ENCODE peak calls at places on chromosome 20, in ten cellular contexts. One of them, this sample, is unnamed. For H3K4me1, the result is how much of the 10 kb centered on the place peaks cover.

GRCh38 chr20:48025661-48026060 is 240.4 kb upstream of the SULF2 start:
- DNase-seq in adrenal gland: no peak
- DNase-seq in pancreas: no peak
- DNase-seq in GM23248: peak
- DNase-seq in esophagus muscularis mucosa: no peak
- DNase-seq in CD8-positive, alpha-beta memory T cell: no peak
- DNase-seq in A549: no peak
- DNase-seq in SJSA1: no peak
- DNase-seq in right atrium auricular region: no peak
- DNase-seq in heart left ventricle: no peak
- DNase-seq in this sample: no peak

GRCh38 chr20:11712611-11713160 is 205.0 kb upstream of the BTBD3 start:
- DNase-seq in heart left ventricle: no peak
- DNase-seq in GM23248: no peak
- DNase-seq in CD8-positive, alpha-beta memory T cell: no peak
- DNase-seq in pancreas: no peak
- DNase-seq in adrenal gland: no peak
- DNase-seq in right atrium auricular region: no peak
- DNase-seq in SJSA1: no peak
- DNase-seq in esophagus muscularis mucosa: no peak
- DNase-seq in A549: no peak
- DNase-seq in this sample: no peak

GRCh38 chr20:16819483-16819882 is 71.3 kb downstream of the OTOR start:
- DNase-seq in CD8-positive, alpha-beta memory T cell: no peak
- DNase-seq in esophagus muscularis mucosa: no peak
- DNase-seq in pancreas: no peak
- DNase-seq in adrenal gland: no peak
- DNase-seq in A549: no peak
- DNase-seq in SJSA1: no peak
- DNase-seq in heart left ventricle: no peak
- DNase-seq in GM23248: no peak
- DNase-seq in right atrium auricular region: no peak
- DNase-seq in this sample: no peak

GRCh38 chr20:8720089-8720488 is 348.8 kb upstream of the PLCB4 start:
- DNase-seq in pancreas: no peak
- DNase-seq in heart left ventricle: no peak
- DNase-seq in adrenal gland: no peak
- DNase-seq in GM23248: peak
- DNase-seq in CD8-positive, alpha-beta memory T cell: no peak
- DNase-seq in esophagus muscularis mucosa: no peak
- DNase-seq in right atrium auricular region: no peak
- DNase-seq in SJSA1: no peak
- DNase-seq in A549: no peak
- DNase-seq in this sample: no peak

GRCh38 chr20:41540916-41541315 is 77.3 kb downstream of the CHD6 start:
- DNase-seq in SJSA1: no peak
- DNase-seq in pancreas: no peak
- DNase-seq in heart left ventricle: no peak
- DNase-seq in A549: no peak
- DNase-seq in right atrium auricular region: no peak
- DNase-seq in GM23248: peak
- DNase-seq in esophagus muscularis mucosa: no peak
- DNase-seq in adrenal gland: no peak
- DNase-seq in CD8-positive, alpha-beta memory T cell: no peak
- DNase-seq in this sample: no peak

GRCh38 chr20:4008877-4009276 is 6.5 kb downstream of the RNF24 start:
- DNase-seq in SJSA1: no peak
- DNase-seq in adrenal gland: no peak
- DNase-seq in A549: no peak
- DNase-seq in pancreas: no peak
- DNase-seq in heart left ventricle: no peak
- DNase-seq in right atrium auricular region: no peak
- DNase-seq in GM23248: no peak
- DNase-seq in CD8-positive, alpha-beta memory T cell: no peak
- DNase-seq in esophagus muscularis mucosa: no peak
- DNase-seq in this sample: no peak

GRCh38 chr20:34941224-34941623 is 14.4 kb downstream of the GSS start:
- DNase-seq in GM23248: peak
- DNase-seq in esophagus muscularis mucosa: no peak
- DNase-seq in adrenal gland: no peak
- DNase-seq in heart left ventricle: no peak
- DNase-seq in A549: no peak
- DNase-seq in CD8-positive, alpha-beta memory T cell: no peak
- DNase-seq in SJSA1: no peak
- DNase-seq in pancreas: no peak
- DNase-seq in right atrium auricular region: no peak
- DNase-seq in this sample: no peak

GRCh38 chr20:39021748-39022147 is 59.6 kb downstream of the DHX35 start:
- DNase-seq in GM23248: no peak
- DNase-seq in heart left ventricle: no peak
- DNase-seq in esophagus muscularis mucosa: no peak
- DNase-seq in pancreas: no peak
- DNase-seq in A549: no peak
- DNase-seq in CD8-positive, alpha-beta memory T cell: no peak
- DNase-seq in adrenal gland: no peak
- DNase-seq in right atrium auricular region: no peak
- DNase-seq in SJSA1: no peak
- DNase-seq in this sample: no peak

GRCh38 chr20:38854654-38855066 is 49.2 kb downstream of the PPP1R16B start:
- DNase-seq in esophagus muscularis mucosa: no peak
- DNase-seq in CD8-positive, alpha-beta memory T cell: no peak
- DNase-seq in right atrium auricular region: no peak
- DNase-seq in SJSA1: no peak
- DNase-seq in pancreas: no peak
- DNase-seq in A549: no peak
- DNase-seq in heart left ventricle: no peak
- DNase-seq in GM23248: no peak
- DNase-seq in adrenal gland: no peak
- DNase-seq in this sample: no peak

GRCh38 chr20:20365593-20365992 is 2.3 kb upstream of the INSM1 start:
- DNase-seq in adrenal gland: no peak
- DNase-seq in right atrium auricular region: no peak
- DNase-seq in SJSA1: no peak
- DNase-seq in esophagus muscularis mucosa: no peak
- DNase-seq in heart left ventricle: no peak
- DNase-seq in A549: no peak
- DNase-seq in pancreas: no peak
- DNase-seq in GM23248: no peak
- DNase-seq in CD8-positive, alpha-beta memory T cell: no peak
- DNase-seq in this sample: no peak

GRCh38 chr20:25049261-25050060 is 8.5 kb downstream of the ACSS1 start:
- DNase-seq in esophagus muscularis mucosa: no peak
- DNase-seq in GM23248: no peak
- DNase-seq in heart left ventricle: peak
- DNase-seq in pancreas: peak
- DNase-seq in right atrium auricular region: no peak
- DNase-seq in adrenal gland: no peak
- DNase-seq in A549: no peak
- DNase-seq in CD8-positive, alpha-beta memory T cell: peak
- DNase-seq in SJSA1: no peak
- DNase-seq in this sample: no peak

GRCh38 chr20:59994697-59995122 is 36.5 kb downstream of the CDH26 start:
- DNase-seq in pancreas: no peak
- DNase-seq in right atrium auricular region: no peak
- DNase-seq in adrenal gland: no peak
- DNase-seq in SJSA1: no peak
- DNase-seq in heart left ventricle: peak
- DNase-seq in GM23248: peak
- DNase-seq in A549: peak
- DNase-seq in CD8-positive, alpha-beta memory T cell: no peak
- DNase-seq in esophagus muscularis mucosa: peak
- DNase-seq in this sample: no peak

GRCh38 chr20:53028337-53029007 is 56.3 kb downstream of the TSHZ2 start:
- DNase-seq in pancreas: no peak
- DNase-seq in GM23248: peak
- DNase-seq in adrenal gland: peak
- DNase-seq in right atrium auricular region: no peak
- DNase-seq in heart left ventricle: no peak
- DNase-seq in esophagus muscularis mucosa: peak
- DNase-seq in CD8-positive, alpha-beta memory T cell: no peak
- DNase-seq in A549: no peak
- DNase-seq in SJSA1: no peak
- DNase-seq in this sample: no peak

GRCh38 chr20:37727247-37727956 is 33.6 kb downstream of the CTNNBL1 start:
- DNase-seq in right atrium auricular region: no peak
- DNase-seq in heart left ventricle: no peak
- DNase-seq in CD8-positive, alpha-beta memory T cell: no peak
- DNase-seq in pancreas: no peak
- DNase-seq in A549: no peak
- DNase-seq in GM23248: peak
- DNase-seq in adrenal gland: peak
- DNase-seq in esophagus muscularis mucosa: no peak
- DNase-seq in SJSA1: no peak
- DNase-seq in this sample: no peak

GRCh38 chr20:14235355-14235754 is 102.1 kb downstream of the FLRT3 start:
- DNase-seq in CD8-positive, alpha-beta memory T cell: no peak
- DNase-seq in heart left ventricle: no peak
- DNase-seq in GM23248: peak
- DNase-seq in right atrium auricular region: no peak
- DNase-seq in pancreas: no peak
- DNase-seq in esophagus muscularis mucosa: no peak
- DNase-seq in A549: peak
- DNase-seq in SJSA1: no peak
- DNase-seq in adrenal gland: no peak
- DNase-seq in this sample: no peak

GRCh38 chr20:62377064-62377461 is 9.8 kb upstream of the RPS21 start:
- DNase-seq in A549: no peak
- DNase-seq in GM23248: no peak
- DNase-seq in pancreas: no peak
- DNase-seq in CD8-positive, alpha-beta memory T cell: no peak
- DNase-seq in SJSA1: no peak
- DNase-seq in adrenal gland: no peak
- DNase-seq in heart left ventricle: no peak
- DNase-seq in right atrium auricular region: no peak
- DNase-seq in esophagus muscularis mucosa: no peak
- DNase-seq in this sample: no peak

GRCh38 chr20:62376112-62377063 is 9.3 kb upstream of the LAMA5 start:
- DNase-seq in GM23248: peak
- DNase-seq in adrenal gland: peak
- DNase-seq in SJSA1: peak
- DNase-seq in esophagus muscularis mucosa: no peak
- DNase-seq in CD8-positive, alpha-beta memory T cell: no peak
- DNase-seq in heart left ventricle: peak
- DNase-seq in right atrium auricular region: no peak
- DNase-seq in A549: peak
- DNase-seq in pancreas: no peak
- DNase-seq in this sample: no peak

GRCh38 chr20:62374431-62375152 is 7.5 kb upstream of the LAMA5 start:
- DNase-seq in SJSA1: peak
- DNase-seq in A549: no peak
- DNase-seq in CD8-positive, alpha-beta memory T cell: no peak
- DNase-seq in right atrium auricular region: no peak
- DNase-seq in pancreas: no peak
- DNase-seq in GM23248: no peak
- DNase-seq in adrenal gland: no peak
- DNase-seq in esophagus muscularis mucosa: no peak
- DNase-seq in heart left ventricle: no peak
- DNase-seq in this sample: no peak

GRCh38 chr20:62378215-62378614 is 8.7 kb upstream of the RPS21 start:
- DNase-seq in A549: no peak
- DNase-seq in SJSA1: no peak
- DNase-seq in adrenal gland: no peak
- DNase-seq in esophagus muscularis mucosa: no peak
- DNase-seq in right atrium auricular region: no peak
- DNase-seq in GM23248: no peak
- DNase-seq in CD8-positive, alpha-beta memory T cell: no peak
- DNase-seq in pancreas: no peak
- DNase-seq in heart left ventricle: no peak
- DNase-seq in this sample: no peak

GRCh38 chr20:62377615-62378085 is 9.3 kb upstream of the RPS21 start:
- DNase-seq in CD8-positive, alpha-beta memory T cell: no peak
- DNase-seq in right atrium auricular region: no peak
- DNase-seq in heart left ventricle: peak
- DNase-seq in GM23248: no peak
- DNase-seq in adrenal gland: no peak
- DNase-seq in esophagus muscularis mucosa: no peak
- DNase-seq in SJSA1: no peak
- DNase-seq in pancreas: no peak
- DNase-seq in A549: no peak
- DNase-seq in this sample: no peak
- H3K4me1 ChIP-seq in CD8-positive, alpha-beta memory T cell: under half
- H3K4me1 ChIP-seq in right atrium auricular region: under half
- H3K4me1 ChIP-seq in heart left ventricle: under half
- H3K4me1 ChIP-seq in GM23248: under half
- H3K4me1 ChIP-seq in adrenal gland: under half
- H3K4me1 ChIP-seq in esophagus muscularis mucosa: half or more
- H3K4me1 ChIP-seq in SJSA1: half or more
- H3K4me1 ChIP-seq in pancreas: under half
- H3K4me1 ChIP-seq in A549: half or more
- H3K4me1 ChIP-seq in this sample: under half

DNA sequence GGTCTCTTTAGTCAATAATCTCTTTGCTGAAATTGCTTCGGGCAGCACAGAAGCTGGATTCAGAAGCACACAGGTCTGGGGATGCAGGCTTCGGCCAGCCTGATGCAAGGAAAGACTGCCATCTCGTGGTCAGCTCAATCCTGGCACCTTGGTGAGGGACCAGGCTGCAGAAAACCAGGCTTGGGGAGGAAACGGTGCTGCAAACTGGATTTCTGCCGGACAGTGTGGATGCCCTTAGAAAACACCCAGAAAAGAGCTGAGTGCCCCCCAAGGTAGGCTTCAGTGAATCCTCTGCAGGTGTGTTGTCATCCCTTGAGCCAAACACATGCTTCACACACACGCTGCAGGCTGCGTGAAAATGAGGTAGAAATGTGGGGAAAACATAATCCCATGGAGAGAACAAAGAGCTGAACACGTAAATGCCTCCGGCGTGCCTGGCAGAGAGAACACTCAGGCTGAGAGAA is 89.8 kb upstream of the PAX1 start:
- DNase-seq in pancreas: peak
- DNase-seq in heart left ventricle: peak
- DNase-seq in adrenal gland: peak
- DNase-seq in right atrium auricular region: no peak
- DNase-seq in CD8-positive, alpha-beta memory T cell: no peak
- DNase-seq in A549: peak
- DNase-seq in GM23248: peak
- DNase-seq in SJSA1: peak
- DNase-seq in esophagus muscularis mucosa: peak
- DNase-seq in this sample: peak
- H3K4me3 ChIP-seq in pancreas: no peak
- H3K4me3 ChIP-seq in heart left ventricle: no peak
- H3K4me3 ChIP-seq in adrenal gland: no peak
- H3K4me3 ChIP-seq in right atrium auricular region: no peak
- H3K4me3 ChIP-seq in CD8-positive, alpha-beta memory T cell: no peak
- H3K4me3 ChIP-seq in A549: no peak
- H3K4me3 ChIP-seq in GM23248: no peak
- H3K4me3 ChIP-seq in SJSA1: no peak
- H3K4me3 ChIP-seq in esophagus muscularis mucosa: no peak
- H3K4me3 ChIP-seq in this sample: no peak

GRCh38 chr20:50295345-50295744 is 104.7 kb downstream of the CEBPB start:
- DNase-seq in GM23248: no peak
- DNase-seq in CD8-positive, alpha-beta memory T cell: no peak
- DNase-seq in pancreas: no peak
- DNase-seq in right atrium auricular region: no peak
- DNase-seq in esophagus muscularis mucosa: no peak
- DNase-seq in heart left ventricle: no peak
- DNase-seq in A549: no peak
- DNase-seq in SJSA1: no peak
- DNase-seq in adrenal gland: no peak
- DNase-seq in this sample: no peak
- H3K4me1 ChIP-seq in GM23248: under half
- H3K4me1 ChIP-seq in CD8-positive, alpha-beta memory T cell: under half
- H3K4me1 ChIP-seq in pancreas: under half
- H3K4me1 ChIP-seq in right atrium auricular region: under half
- H3K4me1 ChIP-seq in esophagus muscularis mucosa: under half
- H3K4me1 ChIP-seq in heart left ventricle: half or more
- H3K4me1 ChIP-seq in A549: half or more
- H3K4me1 ChIP-seq in SJSA1: under half
- H3K4me1 ChIP-seq in adrenal gland: under half
- H3K4me1 ChIP-seq in this sample: under half

GRCh38 chr20:17967595-17968365 is 814 bp downstream of the SNX5 start:
- DNase-seq in esophagus muscularis mucosa: no peak
- DNase-seq in CD8-positive, alpha-beta memory T cell: no peak
- DNase-seq in heart left ventricle: no peak
- DNase-seq in right atrium auricular region: no peak
- DNase-seq in GM23248: peak
- DNase-seq in A549: no peak
- DNase-seq in pancreas: no peak
- DNase-seq in SJSA1: peak
- DNase-seq in adrenal gland: peak
- DNase-seq in this sample: peak
- H3K4me3 ChIP-seq in esophagus muscularis mucosa: peak
- H3K4me3 ChIP-seq in CD8-positive, alpha-beta memory T cell: peak
- H3K4me3 ChIP-seq in heart left ventricle: peak
- H3K4me3 ChIP-seq in right atrium auricular region: peak
- H3K4me3 ChIP-seq in GM23248: peak
- H3K4me3 ChIP-seq in A549: peak
- H3K4me3 ChIP-seq in pancreas: peak
- H3K4me3 ChIP-seq in SJSA1: peak
- H3K4me3 ChIP-seq in adrenal gland: peak
- H3K4me3 ChIP-seq in this sample: peak